ENCODE peak calls at places on chromosomes 11 and 22, in nine cellular contexts. L is stimulated activated CD8-positive, alpha-beta memory T cell treated with anti-CD3 and anti-CD28 coated beads, Interleukin-2, amount 100 ng/mL, for 1 hour; I is activated CD4-positive, alpha-beta T cell treated with anti-CD3 and anti-CD28 coated beads, Interleukin-2, amount 50 U/mL, for 48 hours; G is amygdala; N is T-helper 1 cell; S is fibroblast of gingiva; W is activated gamma-delta T cell; X is HT1080; R is fibroblast of villous mesenchyme. O is an unnamed sample.
A peak's percentile ranks its signal among the peaks of the same experiment; 100 is the strongest.

GRCh38 chr11:2772544-2773031 is 72.8 kb upstream of the KCNQ1OT1 start:
- DNase-seq in L (no peak), I (peak; percentile 23), G (no peak), N (no peak), S (no peak), W (no peak), X (peak; percentile 65), R (peak; percentile 46), O (no peak)

GRCh38 chr11:94832604-94833238 is 64.6 kb downstream of the AMOTL1 start:
- DNase-seq in L (no peak), I (no peak), G (no peak), N (no peak), S (no peak), W (no peak), X (no peak), R (no peak), O (no peak)

GRCh38 chr11:1326435-1327063 is 17.1 kb upstream of the TOLLIP start:
- DNase-seq in L (no peak), I (no peak), G (no peak), N (no peak), S (peak; percentile 61), W (no peak), X (peak; percentile 43), R (peak; percentile 86), O (no peak)

GRCh38 chr22:42075277-42075676 is 1.2 kb downstream of the PHETA2 start:
- DNase-seq in L (no peak), I (no peak), G (no peak), N (no peak), S (no peak), W (no peak), X (no peak), R (no peak), O (no peak)

GRCh38 chr11:111456859-111457730 is 55.1 kb downstream of the BTG4 start:
- DNase-seq in L (no peak), I (no peak), G (no peak), N (no peak), S (no peak), W (no peak), X (no peak), R (no peak), O (no peak)

GRCh38 chr11:87421422-87421821 is 383.7 kb downstream of the TMEM135 start:
- DNase-seq in L (no peak), I (peak; percentile 12), G (no peak), N (peak; percentile 20), S (peak; percentile 73), W (no peak), X (peak; percentile 88), R (peak; percentile 83), O (peak; percentile 76)

GRCh38 chr11:10317281-10317755 is 12.4 kb downstream of the ADM start:
- DNase-seq in L (no peak), I (no peak), G (no peak), N (no peak), S (peak; percentile 29), W (no peak), X (no peak), R (no peak), O (peak; percentile 39)

GRCh38 chr22:36510966-36511881 is 4.4 kb upstream of the FOXRED2 start:
- DNase-seq in L (no peak), I (peak; percentile 21), G (no peak), N (peak; percentile 10), S (peak; percentile 30), W (no peak), X (peak; percentile 46), R (peak; percentile 57), O (no peak)

GRCh38 chr11:74592441-74593362 is at the start of gene POLD3:
- DNase-seq in L (peak; percentile 88), I (peak; percentile 95), G (peak; percentile 78), N (peak; percentile 92), S (peak; percentile 82), W (peak; percentile 85), X (peak; percentile 88), R (peak; percentile 91), O (peak; percentile 91)

GRCh38 chr22:19942071-19942885 is 660 bp upstream of the TXNRD2 start:
- DNase-seq in L (no peak), I (peak; percentile 16), G (no peak), N (no peak), S (peak; percentile 77), W (no peak), X (no peak), R (peak; percentile 69), O (peak; percentile 23)

GRCh38 chr11:35593143-35593542 is 25.1 kb upstream of the FJX1 start:
- DNase-seq in L (no peak), I (no peak), G (no peak), N (no peak), S (peak; percentile 89), W (no peak), X (peak; percentile 81), R (peak; percentile 89), O (no peak)

GRCh38 chr22:32533265-32534068 is 58.9 kb downstream of the FBXO7 start:
- DNase-seq in L (no peak), I (no peak), G (no peak), N (no peak), S (no peak), W (no peak), X (no peak), R (peak; percentile 60), O (no peak)

GRCh38 chr22:26713823-26714449 is 56.5 kb downstream of the MIAT start:
- DNase-seq in L (no peak), I (no peak), G (no peak), N (no peak), S (no peak), W (no peak), X (peak; percentile 48), R (peak; percentile 50), O (no peak)

GRCh38 chr11:45501980-45502545 is 163.4 kb downstream of the CHST1 start:
- DNase-seq in L (no peak), I (no peak), G (no peak), N (no peak), S (no peak), W (no peak), X (no peak), R (no peak), O (no peak)

GRCh38 chr11:55497068-55497467 is 57.2 kb upstream of the OR4C15 start:
- DNase-seq in L (no peak), I (no peak), G (no peak), N (no peak), S (no peak), W (no peak), X (no peak), R (no peak), O (no peak)

GRCh38 chr11:103326070-103326794 is 217.0 kb downstream of the DYNC2H1 start:
- DNase-seq in L (no peak), I (peak; percentile 3), G (no peak), N (peak; percentile 27), S (peak; percentile 80), W (no peak), X (peak; percentile 72), R (peak; percentile 87), O (peak; percentile 59)

GRCh38 chr22:31332010-31332409 is 14.1 kb downstream of the PATZ1 start:
- DNase-seq in L (no peak), I (no peak), G (no peak), N (no peak), S (no peak), W (no peak), X (no peak), R (no peak), O (no peak)

GRCh38 chr11:118846181-118846946 is 37.3 kb upstream of the CXCR5 start:
- DNase-seq in L (no peak), I (no peak), G (no peak), N (no peak), S (no peak), W (no peak), X (no peak), R (no peak), O (no peak)

GRCh38 chr11:101866619-101867491 is 48.0 kb upstream of the CEP126 start:
- DNase-seq in L (no peak), I (no peak), G (no peak), N (no peak), S (peak; percentile 73), W (no peak), X (peak; percentile 37), R (peak; percentile 48), O (no peak)

GRCh38 chr11:72127923-72128322 is 7.6 kb upstream of the FOLR3 start:
- DNase-seq in L (no peak), I (no peak), G (no peak), N (no peak), S (no peak), W (no peak), X (no peak), R (no peak), O (no peak)

GRCh38 chr22:36286096-36286957 is 33.4 kb downstream of the APOL1 start:
- DNase-seq in L (peak; percentile 46), I (peak; percentile 72), G (peak; percentile 24), N (peak; percentile 68), S (peak; percentile 72), W (no peak), X (peak; percentile 79), R (peak; percentile 75), O (peak; percentile 85)

GRCh38 chr22:50497093-50497492 is 10.4 kb downstream of the LMF2 start:
- DNase-seq in L (no peak), I (no peak), G (no peak), N (no peak), S (no peak), W (no peak), X (no peak), R (no peak), O (no peak)

GRCh38 chr11:113553235-113553634 is 78.0 kb upstream of the DRD2 start:
- DNase-seq in L (no peak), I (no peak), G (no peak), N (no peak), S (peak; percentile 92), W (no peak), X (peak; percentile 98), R (peak; percentile 98), O (no peak)

GRCh38 chr11:444397-445144 is 2.8 kb upstream of the ANO9 start:
- DNase-seq in L (no peak), I (no peak), G (no peak), N (no peak), S (no peak), W (no peak), X (no peak), R (peak; percentile 41), O (no peak)

GRCh38 chr22:49147171-49147570 is 680.5 kb downstream of the BRD1 start:
- DNase-seq in L (no peak), I (no peak), G (no peak), N (no peak), S (no peak), W (no peak), X (no peak), R (no peak), O (no peak)

GRCh38 chr11:119460582-119460981 is 37.6 kb upstream of the THY1 start:
- DNase-seq in L (no peak), I (no peak), G (no peak), N (no peak), S (peak; percentile 77), W (no peak), X (peak; percentile 62), R (peak; percentile 94), O (no peak)

GRCh38 chr22:28410050-28410816 is 269.4 kb downstream of the TTC28 start:
- DNase-seq in L (no peak), I (no peak), G (no peak), N (no peak), S (peak; percentile 52), W (no peak), X (no peak), R (no peak), O (no peak)

GRCh38 chr11:10329935-10330334 is 25.1 kb downstream of the ADM start:
- DNase-seq in L (no peak), I (no peak), G (no peak), N (no peak), S (peak; percentile 84), W (no peak), X (peak; percentile 75), R (peak; percentile 79), O (no peak)

GRCh38 chr11:13283636-13284035 is 6.0 kb downstream of the BMAL1 start:
- DNase-seq in L (no peak), I (no peak), G (no peak), N (no peak), S (no peak), W (no peak), X (no peak), R (no peak), O (no peak)

GRCh38 chr11:59380263-59381059 is 21.8 kb downstream of the OR5AN1 start:
- DNase-seq in L (no peak), I (no peak), G (no peak), N (no peak), S (no peak), W (no peak), X (no peak), R (no peak), O (no peak)

GRCh38 chr11:75689861-75690641 is 21.2 kb upstream of the MAP6 start:
- DNase-seq in L (no peak), I (no peak), G (no peak), N (no peak), S (no peak), W (no peak), X (peak; percentile 46), R (no peak), O (no peak)

O was measured in midbrain.